ENCODE peak calls at places on chromosomes 4 and X, in ten cellular contexts. L is HTR-8/SVneo; Y is iPS-NIHi11; E is ELR; G is progenitor cell of endocrine pancreas; S is stromal cell of bone marrow; V is stimulated activated CD4-positive, alpha-beta T cell treated with anti-CD3 and anti-CD28 coated beads, Interleukin-12 subunit alpha, Interleukin-12 subunit beta, amount 100 ng/mL, for 48 hours; I is stomach; C is OCI-M1; Z is cardiac septum. X is an unnamed sample.

GRCh38 chr4:156771171-156771837 is 200.3 kb downstream of the PDGFC start:
- DNase-seq in L (peak; percentile 61), Y (peak; percentile 28), E (peak; percentile 62), G (no peak), S (peak; percentile 74), V (no peak), I (peak; percentile 41), C (peak; percentile 14), Z (no peak), X (peak; percentile 76)

GRCh38 chrX:131288738-131289511 is at the start of gene IGSF1:
- DNase-seq in L (no peak), Y (peak; percentile 72), E (no peak), G (peak; percentile 28), S (peak; percentile 8), V (no peak), I (no peak), C (no peak), Z (no peak), X (peak; percentile 0)

GRCh38 chr4:139763668-139764067 is 98.0 kb downstream of the MGST2 start:
- DNase-seq in L (no peak), Y (no peak), E (no peak), G (no peak), S (no peak), V (no peak), I (no peak), C (no peak), Z (no peak), X (peak; percentile 6)

GRCh38 chr4:146257511-146257910 is 43.2 kb downstream of the REELD1 start:
- DNase-seq in L (no peak), Y (no peak), E (no peak), G (no peak), S (no peak), V (no peak), I (no peak), C (no peak), Z (no peak), X (no peak)

GRCh38 chr4:102168580-102168979 is 176.7 kb downstream of the SLC39A8 start:
- DNase-seq in L (no peak), Y (peak; percentile 29), E (no peak), G (no peak), S (no peak), V (no peak), I (no peak), C (no peak), Z (no peak), X (no peak)

GRCh38 chr4:139628184-139629012 is 37.2 kb upstream of the MGST2 start:
- DNase-seq in L (no peak), Y (peak; percentile 37), E (no peak), G (no peak), S (no peak), V (no peak), I (peak; percentile 70), C (no peak), Z (no peak), X (no peak)

GRCh38 chrX:55127692-55128091 is 38.9 kb downstream of the PAGE2 start:
- DNase-seq in L (no peak), Y (no peak), E (peak; percentile 18), G (no peak), S (peak; percentile 5), V (no peak), I (no peak), C (peak; percentile 65), Z (no peak), X (no peak)

GRCh38 chr4:96102541-96103018 is 262.7 kb downstream of the PDHA2 start:
- DNase-seq in L (no peak), Y (no peak), E (no peak), G (no peak), S (peak; percentile 48), V (no peak), I (no peak), C (no peak), Z (no peak), X (no peak)

GRCh38 chrX:41087219-41087618 is 2.0 kb downstream of the USP9X start:
- DNase-seq in L (no peak), Y (no peak), E (peak; percentile 9), G (no peak), S (no peak), V (no peak), I (no peak), C (peak; percentile 30), Z (no peak), X (no peak)

GRCh38 chr4:39362827-39363226 is 3.3 kb downstream of the RFC1 start:
- DNase-seq in L (no peak), Y (no peak), E (no peak), G (no peak), S (no peak), V (no peak), I (no peak), C (no peak), Z (no peak), X (no peak)

GRCh38 chr4:138005486-138005885 is 236.7 kb downstream of the SLC7A11 start:
- DNase-seq in L (no peak), Y (no peak), E (no peak), G (no peak), S (no peak), V (no peak), I (no peak), C (no peak), Z (no peak), X (no peak)

GRCh38 chr4:122099896-122100295 is 52.2 kb upstream of the BLTP1 start:
- DNase-seq in L (peak; percentile 52), Y (peak; percentile 21), E (peak; percentile 61), G (no peak), S (peak; percentile 38), V (no peak), I (no peak), C (no peak), Z (no peak), X (peak; percentile 8)

GRCh38 chrX:110301194-110301593 is 16.7 kb downstream of the AMMECR1 start:
- DNase-seq in L (no peak), Y (no peak), E (no peak), G (no peak), S (no peak), V (no peak), I (no peak), C (no peak), Z (no peak), X (no peak)

GRCh38 chr4:3342182-3342854 is 49.5 kb downstream of the RGS12 start:
- DNase-seq in L (no peak), Y (no peak), E (peak; percentile 77), G (no peak), S (peak; percentile 38), V (peak; percentile 22), I (no peak), C (no peak), Z (no peak), X (peak; percentile 24)

GRCh38 chrX:153897899-153898298 is 6.6 kb upstream of the AVPR2 start:
- DNase-seq in L (no peak), Y (no peak), E (no peak), G (no peak), S (no peak), V (no peak), I (no peak), C (peak; percentile 96), Z (no peak), X (no peak)

GRCh38 chr4:2243682-2244380 is 1.9 kb upstream of the HAUS3 start:
- DNase-seq in L (no peak), Y (no peak), E (peak; percentile 56), G (peak; percentile 9), S (peak; percentile 44), V (no peak), I (peak; percentile 31), C (peak; percentile 73), Z (no peak), X (no peak)

GRCh38 chr4:186472948-186473347 is 82.4 kb downstream of the MTNR1A start:
- DNase-seq in L (peak; percentile 52), Y (peak; percentile 47), E (peak; percentile 43), G (no peak), S (peak; percentile 23), V (no peak), I (no peak), C (peak; percentile 24), Z (no peak), X (no peak)

GRCh38 chrX:11209798-11210197 is 83.4 kb upstream of the AMELX start:
- DNase-seq in L (no peak), Y (no peak), E (no peak), G (no peak), S (no peak), V (no peak), I (no peak), C (peak; percentile 56), Z (no peak), X (no peak)

GRCh38 chrX:9433596-9433995 is 31.3 kb upstream of the TBL1X start:
- DNase-seq in L (no peak), Y (no peak), E (no peak), G (no peak), S (peak; percentile 8), V (no peak), I (no peak), C (no peak), Z (no peak), X (no peak)

GRCh38 chr4:83083925-83084475 is 30.5 kb downstream of the PLAC8 start:
- DNase-seq in L (no peak), Y (no peak), E (no peak), G (no peak), S (no peak), V (no peak), I (no peak), C (no peak), Z (no peak), X (no peak)

GRCh38 chrX:26192204-26192603 is at the start of gene MAGEB6:
- DNase-seq in L (no peak), Y (peak; percentile 5), E (no peak), G (no peak), S (no peak), V (no peak), I (no peak), C (no peak), Z (no peak), X (no peak)

GRCh38 chr4:87492617-87493016 is 36.6 kb downstream of the SPARCL1 start:
- DNase-seq in L (no peak), Y (no peak), E (no peak), G (no peak), S (no peak), V (no peak), I (no peak), C (no peak), Z (no peak), X (no peak)

GRCh38 chrX:24282381-24283121 is 31.3 kb downstream of the SUPT20HL2 start:
- DNase-seq in L (no peak), Y (peak; percentile 11), E (peak; percentile 7), G (no peak), S (peak; percentile 28), V (no peak), I (no peak), C (no peak), Z (no peak), X (no peak)

GRCh38 chrX:38166478-38167083 is 54.1 kb downstream of the SRPX start:
- DNase-seq in L (peak; percentile 2), Y (no peak), E (peak; percentile 58), G (no peak), S (no peak), V (no peak), I (no peak), C (peak; percentile 58), Z (no peak), X (no peak)

GRCh38 chrX:49838374-49838773 is 9.3 kb downstream of the PAGE4 start:
- DNase-seq in L (peak; percentile 3), Y (peak; percentile 30), E (peak; percentile 33), G (no peak), S (no peak), V (no peak), I (peak; percentile 34), C (peak; percentile 42), Z (no peak), X (peak; percentile 3)

GRCh38 chr4:6402566-6403399 is 69.6 kb downstream of the PPP2R2C start:
- DNase-seq in L (no peak), Y (no peak), E (no peak), G (no peak), S (no peak), V (no peak), I (no peak), C (no peak), Z (no peak), X (no peak)

GRCh38 chr4:105472871-105473339 is 957 bp downstream of the PPA2 start:
- DNase-seq in L (peak; percentile 1), Y (no peak), E (peak; percentile 63), G (no peak), S (no peak), V (no peak), I (no peak), C (no peak), Z (no peak), X (no peak)

GRCh38 chr4:60133414-60133813 is 1066.7 kb upstream of the ADGRL3 start:
- DNase-seq in L (no peak), Y (no peak), E (peak; percentile 83), G (no peak), S (peak; percentile 6), V (no peak), I (no peak), C (no peak), Z (no peak), X (no peak)

X was measured in GM04504.